ENCODE peak calls at places on chromosomes 3 and 15, in six cellular contexts. One of them, this sample, is unnamed. For H3K4me1, the result is how much of the 10 kb centered on the place peaks cover.

GRCh38 chr3:42801784-42802183 is 2.5 kb downstream of the HIGD1A start:
- DNase-seq in body of pancreas: no peak
- DNase-seq in colonic mucosa: no peak
- DNase-seq in effector memory CD4-positive, alpha-beta T cell: no peak
- DNase-seq in cardiac muscle cell: no peak
- DNase-seq in HCT116: no peak
- DNase-seq in this sample: no peak

GRCh38 chr3:31968927-31969418 is 12.1 kb downstream of the OSBPL10 start:
- DNase-seq in body of pancreas: no peak
- DNase-seq in colonic mucosa: peak
- DNase-seq in effector memory CD4-positive, alpha-beta T cell: no peak
- DNase-seq in cardiac muscle cell: peak
- DNase-seq in HCT116: peak
- DNase-seq in this sample: no peak

GRCh38 chr3:10023587-10024310 is 2.5 kb upstream of the FANCD2 start:
- DNase-seq in body of pancreas: no peak
- DNase-seq in colonic mucosa: no peak
- DNase-seq in effector memory CD4-positive, alpha-beta T cell: no peak
- DNase-seq in cardiac muscle cell: peak
- DNase-seq in HCT116: no peak
- DNase-seq in this sample: no peak

GRCh38 chr3:183181606-183182005 is 19.1 kb upstream of the LAMP3 start:
- DNase-seq in body of pancreas: no peak
- DNase-seq in colonic mucosa: no peak
- DNase-seq in effector memory CD4-positive, alpha-beta T cell: no peak
- DNase-seq in cardiac muscle cell: no peak
- DNase-seq in HCT116: no peak
- DNase-seq in this sample: no peak

GRCh38 chr3:81758275-81758674 is 3.2 kb downstream of the GBE1 start:
- DNase-seq in body of pancreas: no peak
- DNase-seq in colonic mucosa: no peak
- DNase-seq in effector memory CD4-positive, alpha-beta T cell: no peak
- DNase-seq in cardiac muscle cell: peak
- DNase-seq in HCT116: no peak
- DNase-seq in this sample: no peak

GRCh38 chr3:134009345-134010000 is 20.3 kb downstream of the SLCO2A1 start:
- DNase-seq in body of pancreas: no peak
- DNase-seq in colonic mucosa: no peak
- DNase-seq in effector memory CD4-positive, alpha-beta T cell: no peak
- DNase-seq in cardiac muscle cell: peak
- DNase-seq in HCT116: no peak
- DNase-seq in this sample: no peak

GRCh38 chr3:122021811-122022401 is at the start of gene ILDR1:
- DNase-seq in body of pancreas: peak
- DNase-seq in colonic mucosa: peak
- DNase-seq in effector memory CD4-positive, alpha-beta T cell: no peak
- DNase-seq in cardiac muscle cell: no peak
- DNase-seq in HCT116: peak
- DNase-seq in this sample: no peak

GRCh38 chr3:40262331-40262730 is 47.2 kb upstream of the EIF1B start:
- DNase-seq in body of pancreas: no peak
- DNase-seq in colonic mucosa: no peak
- DNase-seq in effector memory CD4-positive, alpha-beta T cell: no peak
- DNase-seq in cardiac muscle cell: no peak
- DNase-seq in HCT116: no peak
- DNase-seq in this sample: no peak

GRCh38 chr3:113117511-113118302 is 93.7 kb upstream of the BOC start:
- DNase-seq in body of pancreas: no peak
- DNase-seq in colonic mucosa: no peak
- DNase-seq in effector memory CD4-positive, alpha-beta T cell: no peak
- DNase-seq in cardiac muscle cell: peak
- DNase-seq in HCT116: no peak
- DNase-seq in this sample: no peak

GRCh38 chr15:72785452-72786243 is 2.1 kb upstream of the ADPGK start:
- DNase-seq in body of pancreas: no peak
- DNase-seq in colonic mucosa: no peak
- DNase-seq in effector memory CD4-positive, alpha-beta T cell: peak
- DNase-seq in cardiac muscle cell: peak
- DNase-seq in HCT116: no peak
- DNase-seq in this sample: no peak

GRCh38 chr3:37779289-37780152 is 82.2 kb upstream of the CTDSPL start:
- DNase-seq in body of pancreas: peak
- DNase-seq in colonic mucosa: no peak
- DNase-seq in effector memory CD4-positive, alpha-beta T cell: no peak
- DNase-seq in cardiac muscle cell: peak
- DNase-seq in HCT116: peak
- DNase-seq in this sample: no peak

GRCh38 chr15:57640935-57641682 is 49.4 kb downstream of the MYZAP start:
- DNase-seq in body of pancreas: no peak
- DNase-seq in colonic mucosa: no peak
- DNase-seq in effector memory CD4-positive, alpha-beta T cell: no peak
- DNase-seq in cardiac muscle cell: peak
- DNase-seq in HCT116: no peak
- DNase-seq in this sample: no peak

GRCh38 chr3:118541791-118542190 is 492.9 kb downstream of the IGSF11 start:
- DNase-seq in body of pancreas: no peak
- DNase-seq in colonic mucosa: no peak
- DNase-seq in effector memory CD4-positive, alpha-beta T cell: no peak
- DNase-seq in cardiac muscle cell: no peak
- DNase-seq in HCT116: no peak
- DNase-seq in this sample: no peak

GRCh38 chr15:83436513-83437158 is 10.5 kb upstream of the SH3GL3 start:
- DNase-seq in body of pancreas: no peak
- DNase-seq in colonic mucosa: no peak
- DNase-seq in effector memory CD4-positive, alpha-beta T cell: no peak
- DNase-seq in cardiac muscle cell: peak
- DNase-seq in HCT116: peak
- DNase-seq in this sample: no peak

GRCh38 chr3:157805553-157805952 is 300.7 kb downstream of the SHOX2 start:
- DNase-seq in body of pancreas: no peak
- DNase-seq in colonic mucosa: no peak
- DNase-seq in effector memory CD4-positive, alpha-beta T cell: no peak
- DNase-seq in cardiac muscle cell: no peak
- DNase-seq in HCT116: no peak
- DNase-seq in this sample: no peak

GRCh38 chr3:32457971-32458471 is 44.6 kb downstream of the CMTM6 start:
- DNase-seq in body of pancreas: no peak
- DNase-seq in colonic mucosa: no peak
- DNase-seq in effector memory CD4-positive, alpha-beta T cell: peak
- DNase-seq in cardiac muscle cell: no peak
- DNase-seq in HCT116: no peak
- DNase-seq in this sample: no peak

GRCh38 chr3:197135212-197135611 is 105.6 kb upstream of the MELTF start:
- DNase-seq in body of pancreas: no peak
- DNase-seq in colonic mucosa: no peak
- DNase-seq in effector memory CD4-positive, alpha-beta T cell: no peak
- DNase-seq in cardiac muscle cell: no peak
- DNase-seq in HCT116: no peak
- DNase-seq in this sample: no peak

GRCh38 chr15:84826369-84826823 is 9.2 kb downstream of the ALPK3 start:
- DNase-seq in body of pancreas: peak
- DNase-seq in colonic mucosa: peak
- DNase-seq in effector memory CD4-positive, alpha-beta T cell: no peak
- DNase-seq in cardiac muscle cell: peak
- DNase-seq in HCT116: peak
- DNase-seq in this sample: peak

GRCh38 chr15:75921732-75922703 is 18.3 kb downstream of the FBXO22 start:
- DNase-seq in body of pancreas: peak
- DNase-seq in colonic mucosa: peak
- DNase-seq in effector memory CD4-positive, alpha-beta T cell: no peak
- DNase-seq in cardiac muscle cell: peak
- DNase-seq in HCT116: peak
- DNase-seq in this sample: peak

GRCh38 chr3:149816986-149817385 is 4.0 kb downstream of the RNF13 start:
- DNase-seq in body of pancreas: no peak
- DNase-seq in colonic mucosa: no peak
- DNase-seq in effector memory CD4-positive, alpha-beta T cell: no peak
- DNase-seq in cardiac muscle cell: peak
- DNase-seq in HCT116: no peak
- DNase-seq in this sample: no peak

DNA sequence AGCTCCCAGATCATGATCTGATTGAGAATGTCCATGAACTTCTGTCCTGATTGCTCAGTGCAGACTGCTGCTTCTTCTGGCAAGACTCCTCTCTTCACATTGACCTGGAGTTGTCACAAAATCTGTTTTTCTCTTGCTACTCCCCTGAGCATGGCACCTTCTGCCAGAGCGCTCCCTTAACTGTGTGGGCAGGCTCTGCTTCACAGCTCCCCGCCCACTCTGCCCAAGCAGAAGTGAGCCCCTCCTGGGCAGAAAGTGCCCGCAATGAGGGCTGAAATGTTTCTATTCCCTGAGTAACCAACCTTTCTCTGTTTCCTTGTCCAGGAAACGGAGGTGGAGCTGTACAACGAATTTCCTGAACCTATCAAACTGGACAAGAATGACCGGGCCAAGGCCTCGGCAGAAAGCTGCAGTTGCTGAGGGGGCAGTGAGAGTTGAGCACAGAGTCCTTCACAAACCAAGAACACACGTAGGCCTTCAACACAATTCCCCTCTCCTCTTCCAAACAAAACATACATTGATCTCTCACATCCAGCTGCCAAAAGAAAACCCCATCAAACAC is 66.3 kb upstream of the ACAD9 start:
- DNase-seq in body of pancreas: no peak
- DNase-seq in colonic mucosa: no peak
- DNase-seq in effector memory CD4-positive, alpha-beta T cell: no peak
- DNase-seq in cardiac muscle cell: no peak
- DNase-seq in HCT116: no peak
- DNase-seq in this sample: no peak
- H3K4me1 ChIP-seq in body of pancreas: under half
- H3K4me1 ChIP-seq in colonic mucosa: under half
- H3K4me1 ChIP-seq in effector memory CD4-positive, alpha-beta T cell: under half
- H3K4me1 ChIP-seq in cardiac muscle cell: half or more
- H3K4me1 ChIP-seq in HCT116: under half
- H3K4me1 ChIP-seq in this sample: under half

GRCh38 chr15:96353931-96354730 is 23.6 kb downstream of the NR2F2 start:
- DNase-seq in body of pancreas: no peak
- DNase-seq in colonic mucosa: no peak
- DNase-seq in effector memory CD4-positive, alpha-beta T cell: no peak
- DNase-seq in cardiac muscle cell: peak
- DNase-seq in HCT116: no peak
- DNase-seq in this sample: peak
- H3K4me3 ChIP-seq in body of pancreas: no peak
- H3K4me3 ChIP-seq in colonic mucosa: peak
- H3K4me3 ChIP-seq in effector memory CD4-positive, alpha-beta T cell: no peak
- H3K4me3 ChIP-seq in cardiac muscle cell: peak
- H3K4me3 ChIP-seq in HCT116: no peak
- H3K4me3 ChIP-seq in this sample: peak

GRCh38 chr3:46056686-46057085 is 29.4 kb upstream of the XCR1 start:
- DNase-seq in body of pancreas: no peak
- DNase-seq in colonic mucosa: no peak
- DNase-seq in effector memory CD4-positive, alpha-beta T cell: no peak
- DNase-seq in cardiac muscle cell: no peak
- DNase-seq in HCT116: no peak
- DNase-seq in this sample: no peak

GRCh38 chr3:46057716-46058115 is 30.4 kb upstream of the XCR1 start:
- DNase-seq in body of pancreas: no peak
- DNase-seq in colonic mucosa: no peak
- DNase-seq in effector memory CD4-positive, alpha-beta T cell: no peak
- DNase-seq in cardiac muscle cell: no peak
- DNase-seq in HCT116: no peak
- DNase-seq in this sample: no peak

GRCh38 chr3:46059432-46059831 is 32.1 kb upstream of the XCR1 start:
- DNase-seq in body of pancreas: no peak
- DNase-seq in colonic mucosa: no peak
- DNase-seq in effector memory CD4-positive, alpha-beta T cell: no peak
- DNase-seq in cardiac muscle cell: no peak
- DNase-seq in HCT116: no peak
- DNase-seq in this sample: no peak

GRCh38 chr3:46061108-46061507 is 33.8 kb upstream of the XCR1 start:
- DNase-seq in body of pancreas: no peak
- DNase-seq in colonic mucosa: no peak
- DNase-seq in effector memory CD4-positive, alpha-beta T cell: no peak
- DNase-seq in cardiac muscle cell: no peak
- DNase-seq in HCT116: no peak
- DNase-seq in this sample: no peak

GRCh38 chr3:46058981-46059380 is 31.7 kb upstream of the XCR1 start:
- DNase-seq in body of pancreas: no peak
- DNase-seq in colonic mucosa: no peak
- DNase-seq in effector memory CD4-positive, alpha-beta T cell: no peak
- DNase-seq in cardiac muscle cell: no peak
- DNase-seq in HCT116: no peak
- DNase-seq in this sample: no peak
- H3K4me1 ChIP-seq in body of pancreas: under half
- H3K4me1 ChIP-seq in colonic mucosa: under half
- H3K4me1 ChIP-seq in effector memory CD4-positive, alpha-beta T cell: under half
- H3K4me1 ChIP-seq in cardiac muscle cell: under half
- H3K4me1 ChIP-seq in HCT116: under half
- H3K4me1 ChIP-seq in this sample: under half

GRCh38 chr15:40770147-40770721 is 454 bp downstream of the C15orf62 start:
- DNase-seq in body of pancreas: no peak
- DNase-seq in colonic mucosa: peak
- DNase-seq in effector memory CD4-positive, alpha-beta T cell: no peak
- DNase-seq in cardiac muscle cell: no peak
- DNase-seq in HCT116: no peak
- DNase-seq in this sample: no peak
- H3K4me3 ChIP-seq in body of pancreas: no peak
- H3K4me3 ChIP-seq in colonic mucosa: peak
- H3K4me3 ChIP-seq in effector memory CD4-positive, alpha-beta T cell: no peak
- H3K4me3 ChIP-seq in cardiac muscle cell: no peak
- H3K4me3 ChIP-seq in HCT116: no peak
- H3K4me3 ChIP-seq in this sample: no peak